ENCODE peak calls at places on chromosomes 16 and 17, in four cellular contexts. U is CD4-positive, alpha-beta memory T cell; I is stomach; K is HCT116. E is an unnamed sample.

GRCh38 chr16:82454152-82454551 is 172.6 kb upstream of the CDH13 start:
- DNase-seq in I (no peak), U (no peak), K (no peak), E (no peak)

GRCh38 chr17:50283246-50283645 is 9.0 kb downstream of the TMEM92 start:
- DNase-seq in U (no peak), K (no peak), I (no peak), E (no peak)

GRCh38 chr17:38559880-38560230 is 45.9 kb downstream of the SRCIN1 start:
- DNase-seq in K (no peak), U (no peak), I (no peak), E (no peak)

GRCh38 chr16:58198739-58199411 is 969 bp upstream of the CSNK2A2 start:
- DNase-seq in I (no peak), K (no peak), U (no peak), E (no peak)

GRCh38 chr17:80855968-80856862 is 135.4 kb upstream of the CHMP6 start:
- DNase-seq in I (peak; percentile 50), U (peak; percentile 63), K (peak; percentile 94), E (peak; percentile 74)

GRCh38 chr16:20867585-20867984 is 32.6 kb downstream of the DCUN1D3 start:
- DNase-seq in I (no peak), U (no peak), K (no peak), E (no peak)

GRCh38 chr16:14298374-14299122 is 227.4 kb downstream of the MRTFB start:
- DNase-seq in I (no peak), U (no peak), K (no peak), E (no peak)

GRCh38 chr16:924806-925205 is 46.0 kb downstream of the LMF1 start:
- DNase-seq in U (no peak), I (no peak), K (no peak), E (no peak)

GRCh38 chr16:86872126-86872525 is 293.8 kb downstream of the FOXL1 start:
- DNase-seq in I (no peak), U (no peak), K (no peak), E (no peak)

GRCh38 chr17:30278032-30278431 is 13.7 kb downstream of the BLMH start:
- DNase-seq in I (peak; percentile 28), K (no peak), U (peak; percentile 2), E (no peak)

GRCh38 chr17:48832491-48832890 is 1.7 kb downstream of the CALCOCO2 start:
- DNase-seq in K (no peak), U (no peak), I (no peak), E (no peak)

GRCh38 chr17:40415390-40415789 is 2.3 kb downstream of the TOP2A start:
- DNase-seq in I (no peak), U (peak; percentile 59), K (no peak), E (no peak)

GRCh38 chr17:82529914-82530300 is 10.4 kb downstream of the FOXK2 start:
- DNase-seq in U (no peak), K (no peak), I (no peak), E (no peak)
- H3K4me3 ChIP-seq in U (no peak overlapping the region), K (no peak overlapping the region), I (no peak overlapping the region), E (no peak overlapping the region)

DNA sequence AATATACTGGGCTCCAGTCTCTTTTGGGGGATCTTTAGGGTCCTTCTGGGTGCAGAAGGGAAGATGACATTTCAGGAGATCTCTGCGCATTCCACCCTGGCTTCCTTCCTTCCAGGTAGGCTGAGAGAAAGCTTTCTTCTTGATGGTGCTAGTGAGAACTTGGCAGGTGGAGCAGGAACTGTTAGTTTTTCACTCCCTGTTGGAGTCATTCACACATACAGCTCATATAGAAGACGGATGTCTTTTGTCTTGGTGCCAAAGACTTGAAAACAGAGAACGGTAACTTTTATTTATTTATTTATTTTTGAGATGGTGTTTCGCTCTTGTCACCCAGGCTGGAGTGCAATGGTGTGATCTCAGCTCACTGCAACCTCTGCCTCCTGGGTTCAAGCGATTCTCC is 43.9 kb downstream of the PITPNC1 start:
- DNase-seq in I (no peak), U (no peak), K (no peak), E (no peak)
- H3K4me3 ChIP-seq in I (no peak overlapping the region), U (no peak overlapping the region), K (peak overlapping the region; percentile 1), E (no peak overlapping the region)

DNA sequence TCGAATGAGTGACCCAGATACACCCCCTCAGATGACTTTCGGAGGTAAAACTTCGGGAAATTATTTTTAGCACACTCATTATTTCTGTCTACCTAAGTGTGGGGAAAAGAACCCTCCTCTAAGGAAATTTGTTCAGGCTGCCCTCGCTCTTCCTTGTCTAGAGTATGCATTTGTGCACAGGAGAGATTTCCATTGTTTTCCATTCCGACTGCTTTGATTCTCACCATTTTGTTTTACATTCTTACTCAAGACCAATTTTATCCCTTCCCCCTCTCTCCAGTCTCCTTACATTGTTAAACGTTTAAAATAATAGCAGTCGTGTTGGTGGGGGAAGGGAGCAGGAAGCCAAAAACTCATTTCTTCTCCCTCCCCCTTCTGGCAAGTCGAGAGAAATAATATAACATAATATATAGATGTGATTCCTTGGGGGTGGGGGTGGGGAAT is 1.5 kb upstream of the CHD3 start:
- DNase-seq in I (no peak), K (no peak), U (no peak), E (no peak)
- H3K4me3 ChIP-seq in I (peak overlapping the region; percentile 93), K (peak overlapping the region; percentile 82), U (peak overlapping the region; percentile 86), E (peak overlapping the region; percentile 86)

GRCh38 chr17:77303620-77304019 is 162.9 kb downstream of the SEC14L1 start:
- DNase-seq in U (no peak), K (no peak), I (no peak), E (no peak)
- H3K4me3 ChIP-seq in U (no peak overlapping the region), K (no peak overlapping the region), I (no peak overlapping the region), E (no peak overlapping the region)

DNA sequence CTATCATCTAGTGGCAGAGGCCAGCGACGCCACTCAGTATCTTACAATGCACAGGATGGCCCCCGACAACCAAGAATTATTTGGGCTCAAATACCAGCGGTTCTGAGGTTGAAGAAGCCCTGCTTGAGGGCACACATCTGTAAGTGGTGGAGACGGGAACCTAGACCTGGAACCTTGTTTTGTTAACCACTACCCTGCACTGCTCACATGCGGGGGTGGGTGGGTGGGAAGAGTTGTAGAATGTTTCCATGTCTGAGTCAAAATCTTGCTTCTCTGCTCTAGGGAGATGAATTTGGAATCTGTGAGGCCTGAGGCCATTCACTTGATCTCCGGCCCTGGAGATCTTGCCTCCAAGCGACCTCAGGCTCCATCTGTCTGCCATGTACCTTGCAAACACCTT is 44.1 kb downstream of the ABCC1 start:
- DNase-seq in U (no peak), K (no peak), I (no peak), E (no peak)
- H3K4me3 ChIP-seq in U (no peak overlapping the region), K (no peak overlapping the region), I (no peak overlapping the region), E (no peak overlapping the region)

GRCh38 chr16:29812754-29813643 is 1.0 kb downstream of the PRRT2 start:
- DNase-seq in I (no peak), K (no peak), U (no peak), E (no peak)
- H3K4me3 ChIP-seq in I (peak overlapping the region; percentile 55), K (peak overlapping the region; percentile 66), U (no peak overlapping the region), E (no peak overlapping the region)

GRCh38 chr17:9239821-9240658 is 218.7 kb downstream of the NTN1 start:
- DNase-seq in K (peak; percentile 6), U (peak; percentile 79), I (peak; percentile 71), E (peak; percentile 60)
- H3K4me3 ChIP-seq in K (peak overlapping the region; percentile 45), U (no peak overlapping the region), I (peak overlapping the region; percentile 44), E (peak overlapping the region; percentile 59)

DNA sequence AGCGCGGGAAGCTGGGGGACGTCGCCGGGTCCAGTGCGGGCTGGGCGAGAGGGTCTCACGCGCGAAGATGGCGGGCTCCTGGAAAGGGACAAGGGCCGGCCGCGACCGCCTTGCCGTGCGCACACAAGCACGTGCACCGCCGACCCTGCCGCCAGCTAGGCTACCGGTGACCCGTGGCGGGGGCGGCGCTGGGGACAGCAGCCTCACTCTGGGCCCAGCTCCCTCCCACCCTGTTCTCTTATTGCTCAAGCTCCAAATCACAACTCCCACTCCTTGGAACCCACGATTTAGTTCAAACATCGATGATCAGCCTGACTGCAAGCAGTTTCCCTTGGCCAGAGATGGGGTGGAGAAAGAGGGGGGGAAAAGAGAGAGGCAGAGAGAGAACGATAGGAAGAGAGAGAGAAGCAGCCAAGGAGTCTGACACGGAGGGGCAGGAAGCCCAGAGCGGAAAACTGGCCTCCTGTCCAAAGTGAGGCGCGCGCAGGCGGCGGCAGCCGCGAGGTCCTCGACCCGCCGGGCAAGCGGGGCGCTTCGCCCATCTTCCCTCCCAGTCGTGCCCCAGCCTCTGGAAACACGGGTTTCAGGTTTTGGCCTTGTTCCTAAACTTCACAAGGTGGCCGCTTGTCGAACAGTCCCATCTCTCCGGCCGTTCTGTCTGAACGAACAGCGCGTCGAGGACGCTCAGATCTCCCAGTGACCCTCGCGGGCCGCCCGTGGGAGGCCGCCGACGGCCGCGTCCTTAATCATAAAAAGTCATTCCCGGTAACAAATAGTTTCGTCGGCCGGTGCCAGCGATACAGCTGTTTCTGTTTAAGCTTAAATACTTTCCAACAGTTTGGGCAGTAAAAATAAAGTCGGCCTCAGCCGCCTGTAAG is 1.7 kb upstream of the CBX8 start:
- DNase-seq in K (no peak), U (no peak), I (no peak), E (no peak)
- H3K4me3 ChIP-seq in K (no peak overlapping the region), U (no peak overlapping the region), I (peak overlapping the region; percentile 54), E (no peak overlapping the region)

GRCh38 chr16:85826686-85827247 is 27.3 kb downstream of the COX4I1 start:
- DNase-seq in K (no peak), U (no peak), I (no peak), E (no peak)

GRCh38 chr16:85832578-85833539 is 33.4 kb downstream of the COX4I1 start:
- DNase-seq in U (no peak), I (no peak), K (no peak), E (no peak)

GRCh38 chr16:85828166-85828565 is 28.7 kb downstream of the COX4I1 start:
- DNase-seq in U (no peak), I (no peak), K (no peak), E (no peak)

GRCh38 chr16:85829266-85829665 is 29.8 kb downstream of the COX4I1 start:
- DNase-seq in K (no peak), I (no peak), U (no peak), E (no peak)

DNA sequence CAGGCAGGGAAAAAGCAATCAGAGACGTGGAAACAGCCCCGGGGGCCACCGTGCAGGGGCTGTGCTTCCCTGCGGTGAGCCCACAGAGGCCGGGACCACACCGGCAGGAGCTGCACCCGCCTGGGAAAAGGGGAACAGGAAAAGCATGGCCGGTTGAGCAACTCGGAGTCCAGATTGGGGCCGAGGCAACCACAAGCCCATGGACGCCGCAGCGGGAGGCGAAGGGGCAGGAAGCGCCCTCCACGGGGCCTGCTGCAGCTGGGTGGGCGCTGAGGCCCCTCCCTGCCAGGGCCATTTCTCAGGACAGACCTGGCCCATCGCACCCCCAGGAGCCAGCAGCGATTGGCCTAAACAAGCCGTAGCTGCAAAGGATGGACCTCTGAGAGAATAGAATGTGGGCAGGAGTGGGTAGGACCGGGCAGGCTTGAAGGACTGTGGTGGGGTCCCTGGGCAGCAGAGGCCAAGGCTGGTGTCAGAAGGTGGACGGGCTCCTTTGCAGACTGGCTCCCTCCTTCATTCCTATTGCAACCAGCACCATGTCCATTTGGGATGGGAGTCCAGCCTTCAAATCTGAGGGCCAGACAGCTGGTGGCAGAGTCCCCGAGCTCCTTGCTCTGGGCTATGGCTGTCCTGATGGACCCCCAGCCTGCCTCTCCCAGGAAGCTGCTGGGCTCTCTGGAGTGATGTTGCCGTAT is 30.4 kb downstream of the COX4I1 start:
- DNase-seq in U (no peak), I (no peak), K (no peak), E (no peak)
- H3K4me3 ChIP-seq in U (no peak overlapping the region), I (no peak overlapping the region), K (no peak overlapping the region), E (peak overlapping the region; percentile 24)

E was measured in CD8-positive, alpha-beta T cell.